ENCODE peak calls at places on chromosomes 13 and 19, in four cellular contexts. S is lung, O is AG04450, E is cardiac fibroblast. U is an unnamed sample.

GRCh38 chr13:26340812-26341211 is 86.9 kb downstream of the CDK8 start:
- DNase-seq in S (no peak), O (no peak), E (no peak), U (peak)

GRCh38 chr13:24039621-24040475 is 120.7 kb upstream of the SPATA13 start:
- DNase-seq in E (no peak), O (no peak), S (peak), U (no peak)

GRCh38 chr13:101661839-101662238 is 209.4 kb downstream of the ITGBL1 start:
- DNase-seq in E (no peak), S (no peak), O (no peak), U (no peak)

GRCh38 chr13:91417660-91418325 is 19.4 kb downstream of the GPC5 start:
- DNase-seq in O (no peak), E (no peak), S (no peak), U (no peak)

GRCh38 chr19:6392219-6393073 is 518 bp downstream of the GTF2F1 start:
- DNase-seq in S (no peak), E (no peak), O (no peak), U (no peak)

GRCh38 chr19:47309608-47310007 is at the start of gene C5AR1:
- DNase-seq in S (peak), E (no peak), O (no peak), U (no peak)

GRCh38 chr13:105445793-105446192 is 1089.7 kb downstream of the EFNB2 start:
- DNase-seq in O (no peak), E (no peak), S (no peak), U (no peak)

GRCh38 chr19:28746486-28746885 is 466.5 kb downstream of the UQCRFS1 start:
- DNase-seq in S (no peak), O (no peak), E (no peak), U (no peak)

GRCh38 chr19:30131246-30131645 is 189.2 kb downstream of the URI1 start:
- DNase-seq in E (no peak), O (no peak), S (no peak), U (no peak)

GRCh38 chr13:51451467-51452390 is 1.1 kb downstream of the INTS6 start:
- DNase-seq in E (peak), S (peak), O (no peak), U (no peak)

GRCh38 chr19:4815426-4816387 is 15.8 kb downstream of the TICAM1 start:
- DNase-seq in E (peak), S (peak), O (peak), U (peak)

GRCh38 chr13:40672310-40673060 is 6.0 kb upstream of the FOXO1 start:
- DNase-seq in O (peak), E (peak), S (no peak), U (peak)

GRCh38 chr13:29923554-29924481 is 73.4 kb upstream of the UBL3 start:
- DNase-seq in S (peak), E (peak), O (peak), U (peak)

GRCh38 chr13:28597641-28598040 is 61.3 kb upstream of the POMP start:
- DNase-seq in S (no peak), E (peak), O (no peak), U (no peak)

GRCh38 chr19:9796113-9796773 is 22.6 kb downstream of the FBXL12 start:
- DNase-seq in O (peak), S (peak), E (peak), U (peak)

GRCh38 chr19:1651061-1651547 is 1.3 kb downstream of the TCF3 start:
- DNase-seq in O (no peak), E (peak), S (no peak), U (no peak)

GRCh38 chr13:68190826-68191225 is 960.7 kb upstream of the PCDH9 start:
- DNase-seq in O (no peak), S (no peak), E (peak), U (peak)

GRCh38 chr13:52783943-52784342 is 44.3 kb upstream of the CNMD start:
- DNase-seq in O (no peak), E (no peak), S (no peak), U (no peak)

GRCh38 chr19:1340681-1341469 is 42.8 kb upstream of the NDUFS7 start:
- DNase-seq in E (no peak), O (no peak), S (no peak), U (no peak)

GRCh38 chr13:25678398-25678797 is 306.6 kb downstream of the ATP8A2 start:
- DNase-seq in S (no peak), O (no peak), E (no peak), U (no peak)

GRCh38 chr13:50284540-50284939 is 269.3 kb downstream of the KCNRG start:
- DNase-seq in O (no peak), S (no peak), E (no peak), U (no peak)